ENCODE peak calls at places on chromosomes 12 and 14, in six cellular contexts. One of them, this sample, is unnamed.

GRCh38 chr12:90203556-90203955 is 494.9 kb upstream of the ATP2B1 start:
- DNase-seq in bronchial epithelial cell: no peak
- DNase-seq in brain microvascular endothelial cell: no peak
- DNase-seq in kidney glomerular epithelial cell: no peak
- DNase-seq in stimulated activated CD4-positive, alpha-beta T cell treated with anti-CD3 and anti-CD28 coated beads, Interleukin-12 subunit alpha, Interleukin-12 subunit beta, amount 100 ng/mL, for 24 hours: no peak
- DNase-seq in naive B cell: no peak
- DNase-seq in this sample: no peak

GRCh38 chr12:6951551-6952120 is 480 bp downstream of the PTPN6 start:
- DNase-seq in bronchial epithelial cell: no peak
- DNase-seq in brain microvascular endothelial cell: no peak
- DNase-seq in kidney glomerular epithelial cell: no peak
- DNase-seq in stimulated activated CD4-positive, alpha-beta T cell treated with anti-CD3 and anti-CD28 coated beads, Interleukin-12 subunit alpha, Interleukin-12 subunit beta, amount 100 ng/mL, for 24 hours: no peak
- DNase-seq in naive B cell: no peak
- DNase-seq in this sample: no peak

GRCh38 chr14:42884100-42884499 is 1277.4 kb downstream of the LRFN5 start:
- DNase-seq in bronchial epithelial cell: peak
- DNase-seq in brain microvascular endothelial cell: no peak
- DNase-seq in kidney glomerular epithelial cell: peak
- DNase-seq in stimulated activated CD4-positive, alpha-beta T cell treated with anti-CD3 and anti-CD28 coated beads, Interleukin-12 subunit alpha, Interleukin-12 subunit beta, amount 100 ng/mL, for 24 hours: no peak
- DNase-seq in naive B cell: no peak
- DNase-seq in this sample: no peak

GRCh38 chr12:118098911-118099671 is 4.7 kb downstream of the VSIG10 start:
- DNase-seq in bronchial epithelial cell: peak
- DNase-seq in brain microvascular endothelial cell: no peak
- DNase-seq in kidney glomerular epithelial cell: no peak
- DNase-seq in stimulated activated CD4-positive, alpha-beta T cell treated with anti-CD3 and anti-CD28 coated beads, Interleukin-12 subunit alpha, Interleukin-12 subunit beta, amount 100 ng/mL, for 24 hours: no peak
- DNase-seq in naive B cell: no peak
- DNase-seq in this sample: no peak

GRCh38 chr12:6607751-6608591 is 792 bp upstream of the CHD4 start:
- DNase-seq in bronchial epithelial cell: peak
- DNase-seq in brain microvascular endothelial cell: peak
- DNase-seq in kidney glomerular epithelial cell: peak
- DNase-seq in stimulated activated CD4-positive, alpha-beta T cell treated with anti-CD3 and anti-CD28 coated beads, Interleukin-12 subunit alpha, Interleukin-12 subunit beta, amount 100 ng/mL, for 24 hours: no peak
- DNase-seq in naive B cell: peak
- DNase-seq in this sample: peak

GRCh38 chr12:93127582-93128331 is 198.7 kb upstream of the EEA1 start:
- DNase-seq in bronchial epithelial cell: peak
- DNase-seq in brain microvascular endothelial cell: peak
- DNase-seq in kidney glomerular epithelial cell: no peak
- DNase-seq in stimulated activated CD4-positive, alpha-beta T cell treated with anti-CD3 and anti-CD28 coated beads, Interleukin-12 subunit alpha, Interleukin-12 subunit beta, amount 100 ng/mL, for 24 hours: no peak
- DNase-seq in naive B cell: no peak
- DNase-seq in this sample: no peak

GRCh38 chr12:102879144-102879763 is 37.8 kb downstream of the PAH start:
- DNase-seq in bronchial epithelial cell: peak
- DNase-seq in brain microvascular endothelial cell: peak
- DNase-seq in kidney glomerular epithelial cell: peak
- DNase-seq in stimulated activated CD4-positive, alpha-beta T cell treated with anti-CD3 and anti-CD28 coated beads, Interleukin-12 subunit alpha, Interleukin-12 subunit beta, amount 100 ng/mL, for 24 hours: no peak
- DNase-seq in naive B cell: no peak
- DNase-seq in this sample: no peak

GRCh38 chr12:113077057-113077858 is 20.7 kb downstream of the DTX1 start:
- DNase-seq in bronchial epithelial cell: no peak
- DNase-seq in brain microvascular endothelial cell: no peak
- DNase-seq in kidney glomerular epithelial cell: no peak
- DNase-seq in stimulated activated CD4-positive, alpha-beta T cell treated with anti-CD3 and anti-CD28 coated beads, Interleukin-12 subunit alpha, Interleukin-12 subunit beta, amount 100 ng/mL, for 24 hours: no peak
- DNase-seq in naive B cell: no peak
- DNase-seq in this sample: no peak

GRCh38 chr12:47307680-47308399 is 228.1 kb upstream of the AMIGO2 start:
- DNase-seq in bronchial epithelial cell: peak
- DNase-seq in brain microvascular endothelial cell: peak
- DNase-seq in kidney glomerular epithelial cell: peak
- DNase-seq in stimulated activated CD4-positive, alpha-beta T cell treated with anti-CD3 and anti-CD28 coated beads, Interleukin-12 subunit alpha, Interleukin-12 subunit beta, amount 100 ng/mL, for 24 hours: peak
- DNase-seq in naive B cell: peak
- DNase-seq in this sample: peak

GRCh38 chr12:124264879-124265278 is 30.0 kb upstream of the RFLNA start:
- DNase-seq in bronchial epithelial cell: no peak
- DNase-seq in brain microvascular endothelial cell: no peak
- DNase-seq in kidney glomerular epithelial cell: no peak
- DNase-seq in stimulated activated CD4-positive, alpha-beta T cell treated with anti-CD3 and anti-CD28 coated beads, Interleukin-12 subunit alpha, Interleukin-12 subunit beta, amount 100 ng/mL, for 24 hours: no peak
- DNase-seq in naive B cell: no peak
- DNase-seq in this sample: no peak

GRCh38 chr12:125331342-125332052 is 266.3 kb downstream of the AACS start:
- DNase-seq in bronchial epithelial cell: no peak
- DNase-seq in brain microvascular endothelial cell: no peak
- DNase-seq in kidney glomerular epithelial cell: no peak
- DNase-seq in stimulated activated CD4-positive, alpha-beta T cell treated with anti-CD3 and anti-CD28 coated beads, Interleukin-12 subunit alpha, Interleukin-12 subunit beta, amount 100 ng/mL, for 24 hours: no peak
- DNase-seq in naive B cell: no peak
- DNase-seq in this sample: no peak

GRCh38 chr12:77893918-77894317 is 63.2 kb downstream of the NAV3 start:
- DNase-seq in bronchial epithelial cell: peak
- DNase-seq in brain microvascular endothelial cell: peak
- DNase-seq in kidney glomerular epithelial cell: peak
- DNase-seq in stimulated activated CD4-positive, alpha-beta T cell treated with anti-CD3 and anti-CD28 coated beads, Interleukin-12 subunit alpha, Interleukin-12 subunit beta, amount 100 ng/mL, for 24 hours: no peak
- DNase-seq in naive B cell: no peak
- DNase-seq in this sample: no peak

GRCh38 chr14:60862283-60862682 is 118.6 kb downstream of the TRMT5 start:
- DNase-seq in bronchial epithelial cell: peak
- DNase-seq in brain microvascular endothelial cell: no peak
- DNase-seq in kidney glomerular epithelial cell: no peak
- DNase-seq in stimulated activated CD4-positive, alpha-beta T cell treated with anti-CD3 and anti-CD28 coated beads, Interleukin-12 subunit alpha, Interleukin-12 subunit beta, amount 100 ng/mL, for 24 hours: no peak
- DNase-seq in naive B cell: no peak
- DNase-seq in this sample: no peak

GRCh38 chr12:71536279-71536938 is 96.8 kb downstream of the LGR5 start:
- DNase-seq in bronchial epithelial cell: no peak
- DNase-seq in brain microvascular endothelial cell: no peak
- DNase-seq in kidney glomerular epithelial cell: no peak
- DNase-seq in stimulated activated CD4-positive, alpha-beta T cell treated with anti-CD3 and anti-CD28 coated beads, Interleukin-12 subunit alpha, Interleukin-12 subunit beta, amount 100 ng/mL, for 24 hours: no peak
- DNase-seq in naive B cell: no peak
- DNase-seq in this sample: no peak

GRCh38 chr14:22184157-22185025 is 404.6 kb downstream of the DAD1 start:
- DNase-seq in bronchial epithelial cell: peak
- DNase-seq in brain microvascular endothelial cell: peak
- DNase-seq in kidney glomerular epithelial cell: peak
- DNase-seq in stimulated activated CD4-positive, alpha-beta T cell treated with anti-CD3 and anti-CD28 coated beads, Interleukin-12 subunit alpha, Interleukin-12 subunit beta, amount 100 ng/mL, for 24 hours: no peak
- DNase-seq in naive B cell: no peak
- DNase-seq in this sample: no peak

GRCh38 chr12:65826513-65827171 is 2.4 kb downstream of the HMGA2 start:
- DNase-seq in bronchial epithelial cell: peak
- DNase-seq in brain microvascular endothelial cell: no peak
- DNase-seq in kidney glomerular epithelial cell: peak
- DNase-seq in stimulated activated CD4-positive, alpha-beta T cell treated with anti-CD3 and anti-CD28 coated beads, Interleukin-12 subunit alpha, Interleukin-12 subunit beta, amount 100 ng/mL, for 24 hours: no peak
- DNase-seq in naive B cell: no peak
- DNase-seq in this sample: no peak

GRCh38 chr14:52080817-52081755 is 12.2 kb upstream of the NID2 start:
- DNase-seq in bronchial epithelial cell: peak
- DNase-seq in brain microvascular endothelial cell: peak
- DNase-seq in kidney glomerular epithelial cell: peak
- DNase-seq in stimulated activated CD4-positive, alpha-beta T cell treated with anti-CD3 and anti-CD28 coated beads, Interleukin-12 subunit alpha, Interleukin-12 subunit beta, amount 100 ng/mL, for 24 hours: no peak
- DNase-seq in naive B cell: no peak
- DNase-seq in this sample: no peak

GRCh38 chr14:92960706-92961566 is 38.0 kb downstream of the CHGA start:
- DNase-seq in bronchial epithelial cell: peak
- DNase-seq in brain microvascular endothelial cell: peak
- DNase-seq in kidney glomerular epithelial cell: peak
- DNase-seq in stimulated activated CD4-positive, alpha-beta T cell treated with anti-CD3 and anti-CD28 coated beads, Interleukin-12 subunit alpha, Interleukin-12 subunit beta, amount 100 ng/mL, for 24 hours: no peak
- DNase-seq in naive B cell: no peak
- DNase-seq in this sample: no peak

GRCh38 chr12:68081561-68081960 is 78.0 kb downstream of the IFNG start:
- DNase-seq in bronchial epithelial cell: no peak
- DNase-seq in brain microvascular endothelial cell: no peak
- DNase-seq in kidney glomerular epithelial cell: no peak
- DNase-seq in stimulated activated CD4-positive, alpha-beta T cell treated with anti-CD3 and anti-CD28 coated beads, Interleukin-12 subunit alpha, Interleukin-12 subunit beta, amount 100 ng/mL, for 24 hours: no peak
- DNase-seq in naive B cell: no peak
- DNase-seq in this sample: no peak

GRCh38 chr12:121388421-121388981 is 11.4 kb upstream of the RNF34 start:
- DNase-seq in bronchial epithelial cell: peak
- DNase-seq in brain microvascular endothelial cell: peak
- DNase-seq in kidney glomerular epithelial cell: no peak
- DNase-seq in stimulated activated CD4-positive, alpha-beta T cell treated with anti-CD3 and anti-CD28 coated beads, Interleukin-12 subunit alpha, Interleukin-12 subunit beta, amount 100 ng/mL, for 24 hours: no peak
- DNase-seq in naive B cell: no peak
- DNase-seq in this sample: no peak

GRCh38 chr14:59919582-59920377 is at the start of gene LRRC9:
- DNase-seq in bronchial epithelial cell: no peak
- DNase-seq in brain microvascular endothelial cell: no peak
- DNase-seq in kidney glomerular epithelial cell: no peak
- DNase-seq in stimulated activated CD4-positive, alpha-beta T cell treated with anti-CD3 and anti-CD28 coated beads, Interleukin-12 subunit alpha, Interleukin-12 subunit beta, amount 100 ng/mL, for 24 hours: no peak
- DNase-seq in naive B cell: peak
- DNase-seq in this sample: no peak

GRCh38 chr12:13234045-13234641 is 37.6 kb downstream of the EMP1 start:
- DNase-seq in bronchial epithelial cell: peak
- DNase-seq in brain microvascular endothelial cell: peak
- DNase-seq in kidney glomerular epithelial cell: peak
- DNase-seq in stimulated activated CD4-positive, alpha-beta T cell treated with anti-CD3 and anti-CD28 coated beads, Interleukin-12 subunit alpha, Interleukin-12 subunit beta, amount 100 ng/mL, for 24 hours: no peak
- DNase-seq in naive B cell: peak
- DNase-seq in this sample: no peak

GRCh38 chr12:34526946-34527345 is 504.6 kb downstream of the ALG10 start:
- DNase-seq in bronchial epithelial cell: peak
- DNase-seq in brain microvascular endothelial cell: no peak
- DNase-seq in kidney glomerular epithelial cell: no peak
- DNase-seq in stimulated activated CD4-positive, alpha-beta T cell treated with anti-CD3 and anti-CD28 coated beads, Interleukin-12 subunit alpha, Interleukin-12 subunit beta, amount 100 ng/mL, for 24 hours: no peak
- DNase-seq in naive B cell: no peak
- DNase-seq in this sample: no peak

GRCh38 chr14:95057147-95057546 is 100.2 kb downstream of the DICER1 start:
- DNase-seq in bronchial epithelial cell: no peak
- DNase-seq in brain microvascular endothelial cell: no peak
- DNase-seq in kidney glomerular epithelial cell: no peak
- DNase-seq in stimulated activated CD4-positive, alpha-beta T cell treated with anti-CD3 and anti-CD28 coated beads, Interleukin-12 subunit alpha, Interleukin-12 subunit beta, amount 100 ng/mL, for 24 hours: no peak
- DNase-seq in naive B cell: no peak
- DNase-seq in this sample: no peak

GRCh38 chr12:121579981-121580868 is 598 bp downstream of the KDM2B start:
- DNase-seq in bronchial epithelial cell: peak
- DNase-seq in brain microvascular endothelial cell: peak
- DNase-seq in kidney glomerular epithelial cell: no peak
- DNase-seq in stimulated activated CD4-positive, alpha-beta T cell treated with anti-CD3 and anti-CD28 coated beads, Interleukin-12 subunit alpha, Interleukin-12 subunit beta, amount 100 ng/mL, for 24 hours: peak
- DNase-seq in naive B cell: peak
- DNase-seq in this sample: peak

GRCh38 chr12:105057174-105057573 is 27.1 kb downstream of the ALDH1L2 start:
- DNase-seq in bronchial epithelial cell: peak
- DNase-seq in brain microvascular endothelial cell: no peak
- DNase-seq in kidney glomerular epithelial cell: no peak
- DNase-seq in stimulated activated CD4-positive, alpha-beta T cell treated with anti-CD3 and anti-CD28 coated beads, Interleukin-12 subunit alpha, Interleukin-12 subunit beta, amount 100 ng/mL, for 24 hours: no peak
- DNase-seq in naive B cell: no peak
- DNase-seq in this sample: no peak

GRCh38 chr14:73712540-73713141 is 1.5 kb downstream of the PNMA1 start:
- DNase-seq in bronchial epithelial cell: no peak
- DNase-seq in brain microvascular endothelial cell: no peak
- DNase-seq in kidney glomerular epithelial cell: no peak
- DNase-seq in stimulated activated CD4-positive, alpha-beta T cell treated with anti-CD3 and anti-CD28 coated beads, Interleukin-12 subunit alpha, Interleukin-12 subunit beta, amount 100 ng/mL, for 24 hours: no peak
- DNase-seq in naive B cell: peak
- DNase-seq in this sample: peak

GRCh38 chr12:51773145-51773869 is 75.2 kb downstream of the FIGNL2 start:
- DNase-seq in bronchial epithelial cell: peak
- DNase-seq in brain microvascular endothelial cell: no peak
- DNase-seq in kidney glomerular epithelial cell: peak
- DNase-seq in stimulated activated CD4-positive, alpha-beta T cell treated with anti-CD3 and anti-CD28 coated beads, Interleukin-12 subunit alpha, Interleukin-12 subunit beta, amount 100 ng/mL, for 24 hours: no peak
- DNase-seq in naive B cell: no peak
- DNase-seq in this sample: no peak

GRCh38 chr14:25371053-25371452 is 321.1 kb upstream of the STXBP6 start:
- DNase-seq in bronchial epithelial cell: peak
- DNase-seq in brain microvascular endothelial cell: no peak
- DNase-seq in kidney glomerular epithelial cell: no peak
- DNase-seq in stimulated activated CD4-positive, alpha-beta T cell treated with anti-CD3 and anti-CD28 coated beads, Interleukin-12 subunit alpha, Interleukin-12 subunit beta, amount 100 ng/mL, for 24 hours: no peak
- DNase-seq in naive B cell: no peak
- DNase-seq in this sample: no peak

GRCh38 chr14:35573911-35574310 is 39.9 kb downstream of the INSM2 start:
- DNase-seq in bronchial epithelial cell: no peak
- DNase-seq in brain microvascular endothelial cell: no peak
- DNase-seq in kidney glomerular epithelial cell: no peak
- DNase-seq in stimulated activated CD4-positive, alpha-beta T cell treated with anti-CD3 and anti-CD28 coated beads, Interleukin-12 subunit alpha, Interleukin-12 subunit beta, amount 100 ng/mL, for 24 hours: no peak
- DNase-seq in naive B cell: no peak
- DNase-seq in this sample: no peak

GRCh38 chr12:90460681-90461080 is 494.3 kb downstream of the CCER1 start:
- DNase-seq in bronchial epithelial cell: peak
- DNase-seq in brain microvascular endothelial cell: no peak
- DNase-seq in kidney glomerular epithelial cell: no peak
- DNase-seq in stimulated activated CD4-positive, alpha-beta T cell treated with anti-CD3 and anti-CD28 coated beads, Interleukin-12 subunit alpha, Interleukin-12 subunit beta, amount 100 ng/mL, for 24 hours: no peak
- DNase-seq in naive B cell: no peak
- DNase-seq in this sample: no peak

GRCh38 chr12:92478692-92479091 is 224.1 kb upstream of the PLEKHG7 start:
- DNase-seq in bronchial epithelial cell: no peak
- DNase-seq in brain microvascular endothelial cell: no peak
- DNase-seq in kidney glomerular epithelial cell: no peak
- DNase-seq in stimulated activated CD4-positive, alpha-beta T cell treated with anti-CD3 and anti-CD28 coated beads, Interleukin-12 subunit alpha, Interleukin-12 subunit beta, amount 100 ng/mL, for 24 hours: no peak
- DNase-seq in naive B cell: no peak
- DNase-seq in this sample: no peak

GRCh38 chr14:93975791-93976476 is 436 bp downstream of the ASB2 start:
- DNase-seq in bronchial epithelial cell: no peak
- DNase-seq in brain microvascular endothelial cell: no peak
- DNase-seq in kidney glomerular epithelial cell: no peak
- DNase-seq in stimulated activated CD4-positive, alpha-beta T cell treated with anti-CD3 and anti-CD28 coated beads, Interleukin-12 subunit alpha, Interleukin-12 subunit beta, amount 100 ng/mL, for 24 hours: no peak
- DNase-seq in naive B cell: no peak
- DNase-seq in this sample: no peak

GRCh38 chr14:36591482-36591881 is 9.1 kb upstream of the NKX2-8 start:
- DNase-seq in bronchial epithelial cell: no peak
- DNase-seq in brain microvascular endothelial cell: no peak
- DNase-seq in kidney glomerular epithelial cell: no peak
- DNase-seq in stimulated activated CD4-positive, alpha-beta T cell treated with anti-CD3 and anti-CD28 coated beads, Interleukin-12 subunit alpha, Interleukin-12 subunit beta, amount 100 ng/mL, for 24 hours: no peak
- DNase-seq in naive B cell: no peak
- DNase-seq in this sample: no peak

GRCh38 chr12:66066071-66066928 is 64.2 kb downstream of the LLPH start:
- DNase-seq in bronchial epithelial cell: no peak
- DNase-seq in brain microvascular endothelial cell: peak
- DNase-seq in kidney glomerular epithelial cell: peak
- DNase-seq in stimulated activated CD4-positive, alpha-beta T cell treated with anti-CD3 and anti-CD28 coated beads, Interleukin-12 subunit alpha, Interleukin-12 subunit beta, amount 100 ng/mL, for 24 hours: no peak
- DNase-seq in naive B cell: no peak
- DNase-seq in this sample: no peak

GRCh38 chr14:84493779-84494178 is 1036.2 kb upstream of the FLRT2 start:
- DNase-seq in bronchial epithelial cell: no peak
- DNase-seq in brain microvascular endothelial cell: peak
- DNase-seq in kidney glomerular epithelial cell: no peak
- DNase-seq in stimulated activated CD4-positive, alpha-beta T cell treated with anti-CD3 and anti-CD28 coated beads, Interleukin-12 subunit alpha, Interleukin-12 subunit beta, amount 100 ng/mL, for 24 hours: no peak
- DNase-seq in naive B cell: no peak
- DNase-seq in this sample: no peak

GRCh38 chr12:131366261-131366871 is 344.5 kb upstream of the SFSWAP start:
- DNase-seq in bronchial epithelial cell: no peak
- DNase-seq in brain microvascular endothelial cell: no peak
- DNase-seq in kidney glomerular epithelial cell: peak
- DNase-seq in stimulated activated CD4-positive, alpha-beta T cell treated with anti-CD3 and anti-CD28 coated beads, Interleukin-12 subunit alpha, Interleukin-12 subunit beta, amount 100 ng/mL, for 24 hours: no peak
- DNase-seq in naive B cell: no peak
- DNase-seq in this sample: peak

GRCh38 chr14:28412076-28412475 is 354.5 kb upstream of the FOXG1 start:
- DNase-seq in bronchial epithelial cell: peak
- DNase-seq in brain microvascular endothelial cell: no peak
- DNase-seq in kidney glomerular epithelial cell: no peak
- DNase-seq in stimulated activated CD4-positive, alpha-beta T cell treated with anti-CD3 and anti-CD28 coated beads, Interleukin-12 subunit alpha, Interleukin-12 subunit beta, amount 100 ng/mL, for 24 hours: no peak
- DNase-seq in naive B cell: no peak
- DNase-seq in this sample: no peak

GRCh38 chr12:122841544-122842321 is 6.5 kb downstream of the HIP1R start:
- DNase-seq in bronchial epithelial cell: peak
- DNase-seq in brain microvascular endothelial cell: peak
- DNase-seq in kidney glomerular epithelial cell: peak
- DNase-seq in stimulated activated CD4-positive, alpha-beta T cell treated with anti-CD3 and anti-CD28 coated beads, Interleukin-12 subunit alpha, Interleukin-12 subunit beta, amount 100 ng/mL, for 24 hours: no peak
- DNase-seq in naive B cell: no peak
- DNase-seq in this sample: no peak

This sample was measured in activated effector memory CD4-positive, alpha-beta T cell treated with anti-CD3 and anti-CD28 coated beads, Interleukin-2, amount 50 U/mL, for 16 hours.